ENCODE peak calls at places on chromosome 5, in ten cellular contexts. D, E, B, F, N, V, A, J, U and M are unnamed samples.

GRCh38 chr5:80093796-80094195 is 58.6 kb downstream of the THBS4 start:
- DNase-seq in J (no peak), E (no peak), D (no peak), U (no peak), F (no peak), B (no peak), V (no peak), A (no peak), N (peak), M (no peak)

GRCh38 chr5:170886210-170886894 is 24.5 kb downstream of the RANBP17 start:
- DNase-seq in A (no peak), V (no peak), B (no peak), D (no peak), F (no peak), N (no peak), J (no peak), U (no peak), E (no peak), M (no peak)

GRCh38 chr5:137252513-137252912 is 246.6 kb downstream of the SPOCK1 start:
- DNase-seq in E (no peak), A (no peak), U (no peak), B (no peak), F (no peak), J (no peak), V (no peak), D (no peak), N (no peak), M (no peak)

GRCh38 chr5:147483961-147484707 is 25.7 kb downstream of the DPYSL3 start:
- DNase-seq in A (peak), J (peak), F (peak), E (no peak), V (no peak), D (no peak), N (no peak), B (peak), U (peak), M (no peak)

GRCh38 chr5:138037271-138037670 is 4.4 kb upstream of the FAM13B start:
- DNase-seq in E (no peak), F (no peak), V (no peak), N (no peak), U (no peak), J (no peak), B (no peak), A (no peak), D (no peak), M (no peak)

GRCh38 chr5:95697781-95698681 is 15.2 kb upstream of the SPATA9 start:
- DNase-seq in J (no peak), N (no peak), E (no peak), A (no peak), V (no peak), B (no peak), D (peak), F (no peak), U (no peak), M (no peak)

GRCh38 chr5:43034591-43034968 is 5.5 kb downstream of the ANXA2R start:
- DNase-seq in D (no peak), B (no peak), F (no peak), U (no peak), V (no peak), E (peak), J (no peak), A (no peak), N (peak), M (no peak)

GRCh38 chr5:14816374-14816998 is 55.1 kb downstream of the ANKH start:
- DNase-seq in D (no peak), J (no peak), U (peak), A (no peak), V (no peak), N (no peak), B (no peak), F (no peak), E (no peak), M (no peak)

GRCh38 chr5:172095368-172095960 is 89.0 kb upstream of the FBXW11 start:
- DNase-seq in J (no peak), B (no peak), F (peak), N (no peak), V (no peak), D (no peak), A (peak), E (no peak), U (no peak), M (no peak)

GRCh38 chr5:145976431-145977155 is 40.2 kb downstream of the SH3RF2 start:
- DNase-seq in D (no peak), U (peak), B (no peak), A (no peak), V (no peak), F (no peak), N (no peak), E (no peak), J (no peak), M (no peak)

GRCh38 chr5:57298985-57299491 is 125.2 kb downstream of the GPBP1 start:
- DNase-seq in V (no peak), U (no peak), J (peak), D (peak), N (peak), E (peak), A (peak), B (no peak), F (no peak), M (peak)

GRCh38 chr5:179867476-179867875 is 8.9 kb upstream of the MRNIP start:
- DNase-seq in N (no peak), D (no peak), E (no peak), U (no peak), F (peak), B (peak), J (no peak), V (no peak), A (no peak), M (no peak)

GRCh38 chr5:2779459-2779858 is 28.0 kb upstream of the IRX2 start:
- DNase-seq in U (no peak), A (no peak), B (no peak), J (no peak), F (no peak), V (no peak), D (no peak), N (no peak), E (no peak), M (no peak)

GRCh38 chr5:173888473-173889135 is 455 bp downstream of the CPEB4 start:
- DNase-seq in U (no peak), A (peak), B (peak), V (no peak), F (peak), N (peak), E (no peak), D (no peak), J (no peak), M (no peak)

GRCh38 chr5:103891151-103891550 is 328.6 kb upstream of the NUDT12 start:
- DNase-seq in B (no peak), V (no peak), J (no peak), N (no peak), E (no peak), A (no peak), U (no peak), D (no peak), F (no peak), M (no peak)

GRCh38 chr5:80140496-80140895 is 105.3 kb downstream of the THBS4 start:
- DNase-seq in J (no peak), B (no peak), N (no peak), D (no peak), V (no peak), F (no peak), A (no peak), U (no peak), E (no peak), M (no peak)

GRCh38 chr5:54404568-54404967 is 50.9 kb upstream of the HSPB3 start:
- DNase-seq in U (no peak), N (no peak), B (no peak), E (no peak), D (no peak), F (no peak), J (no peak), V (no peak), A (no peak), M (no peak)

GRCh38 chr5:31983851-31984250 is 190.3 kb downstream of the GOLPH3 start:
- DNase-seq in U (no peak), D (no peak), F (no peak), N (no peak), E (no peak), A (no peak), J (peak), B (no peak), V (no peak), M (no peak)

GRCh38 chr5:66713998-66714397 is 117.8 kb downstream of the MAST4 start:
- DNase-seq in U (no peak), E (no peak), A (no peak), J (no peak), B (no peak), V (no peak), D (peak), F (no peak), N (no peak), M (no peak)

GRCh38 chr5:146069780-146070099 is 35.6 kb downstream of the PLAC8L1 start:
- DNase-seq in B (no peak), D (no peak), E (no peak), U (no peak), J (no peak), A (no peak), V (no peak), F (no peak), N (no peak), M (no peak)

GRCh38 chr5:124309241-124309977 is 437.0 kb downstream of the ZNF608 start:
- DNase-seq in A (no peak), U (no peak), N (peak), J (no peak), E (no peak), V (no peak), B (no peak), F (no peak), D (no peak), M (no peak)

GRCh38 chr5:149471406-149472183 is 79.6 kb downstream of the CSNK1A1 start:
- DNase-seq in B (no peak), J (peak), U (no peak), E (no peak), N (no peak), F (peak), D (peak), V (no peak), A (no peak), M (no peak)

GRCh38 chr5:6058055-6058715 is 320.2 kb downstream of the MED10 start:
- DNase-seq in A (no peak), D (no peak), J (no peak), B (no peak), N (no peak), U (no peak), V (no peak), E (no peak), F (no peak), M (no peak)

GRCh38 chr5:7886849-7887460 is 18.0 kb downstream of the MTRR start:
- DNase-seq in F (no peak), J (no peak), V (no peak), U (no peak), D (no peak), B (no peak), E (no peak), A (no peak), N (peak), M (peak)

GRCh38 chr5:98989723-98990122 is 60.9 kb upstream of the CHD1 start:
- DNase-seq in U (no peak), N (no peak), E (no peak), F (no peak), V (no peak), D (no peak), J (no peak), B (no peak), A (no peak), M (no peak)

GRCh38 chr5:123830575-123830974 is 318.6 kb downstream of the CSNK1G3 start:
- DNase-seq in N (no peak), D (no peak), E (no peak), U (no peak), F (no peak), V (no peak), B (no peak), A (no peak), J (no peak), M (no peak)

GRCh38 chr5:164306662-164307061 is 801.2 kb downstream of the MAT2B start:
- DNase-seq in V (no peak), B (no peak), N (no peak), A (no peak), U (no peak), E (no peak), D (no peak), J (no peak), F (no peak), M (no peak)

GRCh38 chr5:89303033-89303480 is 420.1 kb upstream of the MEF2C start:
- DNase-seq in E (no peak), U (no peak), D (no peak), A (no peak), N (no peak), J (no peak), V (no peak), F (no peak), B (no peak), M (no peak)

GRCh38 chr5:33808699-33809098 is 83.1 kb downstream of the ADAMTS12 start:
- DNase-seq in F (no peak), V (no peak), A (no peak), U (no peak), E (no peak), J (no peak), N (no peak), B (no peak), D (no peak), M (no peak)

GRCh38 chr5:137753227-137753985 is 757 bp downstream of the HNRNPA0 start:
- DNase-seq in V (peak), J (peak), E (peak), A (peak), U (peak), D (no peak), N (peak), B (peak), F (peak), M (no peak)

GRCh38 chr5:115558388-115558956 is 13.9 kb upstream of the FEM1C start:
- DNase-seq in F (no peak), B (no peak), A (peak), U (no peak), D (no peak), E (no peak), N (no peak), V (no peak), J (no peak), M (no peak)

GRCh38 chr5:10679336-10679988 is 81.6 kb downstream of the DAP start:
- DNase-seq in V (no peak), B (no peak), A (no peak), U (no peak), N (no peak), D (no peak), E (no peak), J (no peak), F (no peak), M (no peak)

GRCh38 chr5:136155769-136156168 is 23.1 kb downstream of the SMAD5 start:
- DNase-seq in V (no peak), A (no peak), U (no peak), J (no peak), E (no peak), B (no peak), N (no peak), D (no peak), F (no peak), M (no peak)

GRCh38 chr5:161098516-161098915 is 246.5 kb upstream of the ATP10B start:
- DNase-seq in U (no peak), B (no peak), F (no peak), J (no peak), A (no peak), E (no peak), D (no peak), V (no peak), N (no peak), M (no peak)

GRCh38 chr5:161096591-161096990 is 244.6 kb upstream of the ATP10B start:
- DNase-seq in U (no peak), D (no peak), V (no peak), J (no peak), N (no peak), B (no peak), A (no peak), F (no peak), E (no peak), M (no peak)

GRCh38 chr5:161093105-161093504 is 241.1 kb upstream of the ATP10B start:
- DNase-seq in F (peak), U (no peak), E (no peak), J (no peak), D (no peak), V (no peak), N (peak), A (no peak), B (no peak), M (no peak)

GRCh38 chr5:161096006-161096405 is 244.0 kb upstream of the ATP10B start:
- DNase-seq in V (no peak), J (no peak), N (no peak), U (no peak), A (no peak), F (no peak), E (no peak), D (no peak), B (no peak), M (no peak)

DNA sequence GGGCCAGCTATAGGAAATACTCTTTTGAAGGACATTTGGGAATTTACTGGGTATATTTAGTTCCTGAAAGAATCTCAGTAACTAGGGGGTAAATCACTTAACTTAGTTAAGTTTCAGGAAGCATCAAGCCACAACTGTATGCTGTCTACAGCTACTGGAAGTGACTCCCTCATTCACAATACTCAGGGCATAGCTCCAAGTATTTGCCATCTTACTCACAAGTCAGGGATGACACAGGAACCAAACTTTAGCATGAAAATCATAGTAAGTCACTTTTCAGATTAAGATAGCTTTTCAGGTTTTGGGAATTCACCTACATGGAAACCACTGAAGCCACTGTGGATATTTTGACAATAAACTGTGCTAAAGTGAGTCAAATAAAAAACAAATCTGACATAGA is 242.4 kb upstream of the ATP10B start:
- DNase-seq in B (no peak), D (no peak), F (no peak), U (no peak), J (no peak), A (no peak), V (no peak), N (no peak), E (no peak), M (no peak)
- H3K4me3 ChIP-seq in B (no peak), D (no peak), F (no peak), U (no peak), J (no peak), A (no peak), V (no peak), N (no peak), E (no peak), M (no peak)

DNA sequence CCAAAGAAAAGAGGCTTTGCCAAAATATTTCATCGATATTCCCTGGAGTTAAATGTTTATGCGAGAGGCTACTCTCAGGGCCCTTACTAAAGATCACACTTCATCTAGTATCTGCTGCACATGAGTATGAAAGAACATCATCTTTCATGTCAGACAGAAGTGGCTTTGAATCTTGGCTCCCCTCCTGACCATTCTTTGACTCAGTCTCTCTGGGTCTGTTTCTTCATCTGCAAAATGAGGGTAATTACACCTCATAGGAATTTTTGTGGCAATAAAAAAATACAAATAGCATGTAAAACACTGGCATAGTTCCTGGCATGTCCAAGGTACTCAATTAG is 58.1 kb downstream of the SLIT3 start:
- DNase-seq in B (no peak), D (no peak), U (no peak), V (no peak), J (no peak), E (no peak), F (no peak), A (no peak), N (no peak), M (no peak)
- H3K27ac ChIP-seq in B (no peak), D (no peak), U (no peak), V (no peak), J (no peak), E (no peak), F (no peak), A (no peak), N (no peak), M (no peak)

GRCh38 chr5:77859306-77859705 is 83.2 kb upstream of the TBCA start:
- DNase-seq in U (no peak), J (no peak), D (no peak), V (no peak), A (no peak), N (no peak), F (no peak), B (no peak), E (no peak), M (no peak)
- H3K4me3 ChIP-seq in U (no peak), J (no peak), D (no peak), V (no peak), A (no peak), N (no peak), F (no peak), B (no peak), E (no peak), M (no peak)

GRCh38 chr5:36459191-36460135 is 146.9 kb upstream of the SLC1A3 start:
- DNase-seq in J (no peak), V (no peak), B (no peak), D (no peak), F (no peak), E (no peak), N (no peak), A (no peak), U (no peak), M (no peak)
- H3K27ac ChIP-seq in J (no peak), V (no peak), B (no peak), D (peak), F (no peak), E (no peak), N (no peak), A (no peak), U (no peak), M (no peak)

DNA sequence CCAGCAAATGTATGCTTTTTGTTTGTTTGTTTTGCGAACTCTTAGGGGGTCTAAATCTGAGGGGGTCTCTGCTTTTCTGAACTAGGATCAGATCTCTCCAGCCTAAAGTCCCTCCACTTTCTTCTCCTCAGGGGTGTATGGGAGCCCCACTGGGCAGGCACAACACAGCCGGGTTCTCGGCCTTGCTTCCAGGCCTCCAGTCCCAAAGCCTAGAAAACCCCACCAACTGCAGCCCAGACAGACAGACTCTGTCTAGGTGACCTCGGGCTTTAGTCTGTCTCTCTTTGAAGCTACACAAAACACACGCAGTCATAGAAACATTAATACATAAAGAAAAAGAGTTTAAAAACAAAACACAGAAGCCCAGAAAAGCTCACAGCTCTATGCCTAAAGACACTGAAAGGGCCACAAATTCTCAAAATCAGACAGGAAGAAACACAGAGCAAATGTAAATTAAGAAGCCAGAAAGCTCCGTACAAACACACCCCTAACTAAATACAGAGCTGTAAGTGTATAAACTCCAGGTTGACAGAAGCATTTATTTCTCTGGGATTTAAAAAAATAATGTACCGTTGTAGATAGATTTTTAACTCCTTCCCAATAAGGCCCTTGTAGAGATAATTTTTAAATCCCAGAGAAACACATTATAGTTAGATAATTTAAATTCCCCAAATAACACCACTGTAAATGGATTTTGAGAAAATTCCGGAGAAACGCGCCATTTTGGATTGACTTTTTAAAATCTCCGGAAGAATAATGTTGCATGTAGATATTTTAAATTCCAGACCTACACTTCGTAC is 2.0 kb downstream of the PITX1 start:
- DNase-seq in F (peak), D (no peak), B (no peak), E (no peak), N (peak), A (no peak), V (no peak), J (no peak), U (no peak), M (no peak)
- H3K4me3 ChIP-seq in F (no peak), D (peak), B (no peak), E (no peak), N (peak), A (no peak), V (no peak), J (no peak), U (no peak), M (no peak)

DNA sequence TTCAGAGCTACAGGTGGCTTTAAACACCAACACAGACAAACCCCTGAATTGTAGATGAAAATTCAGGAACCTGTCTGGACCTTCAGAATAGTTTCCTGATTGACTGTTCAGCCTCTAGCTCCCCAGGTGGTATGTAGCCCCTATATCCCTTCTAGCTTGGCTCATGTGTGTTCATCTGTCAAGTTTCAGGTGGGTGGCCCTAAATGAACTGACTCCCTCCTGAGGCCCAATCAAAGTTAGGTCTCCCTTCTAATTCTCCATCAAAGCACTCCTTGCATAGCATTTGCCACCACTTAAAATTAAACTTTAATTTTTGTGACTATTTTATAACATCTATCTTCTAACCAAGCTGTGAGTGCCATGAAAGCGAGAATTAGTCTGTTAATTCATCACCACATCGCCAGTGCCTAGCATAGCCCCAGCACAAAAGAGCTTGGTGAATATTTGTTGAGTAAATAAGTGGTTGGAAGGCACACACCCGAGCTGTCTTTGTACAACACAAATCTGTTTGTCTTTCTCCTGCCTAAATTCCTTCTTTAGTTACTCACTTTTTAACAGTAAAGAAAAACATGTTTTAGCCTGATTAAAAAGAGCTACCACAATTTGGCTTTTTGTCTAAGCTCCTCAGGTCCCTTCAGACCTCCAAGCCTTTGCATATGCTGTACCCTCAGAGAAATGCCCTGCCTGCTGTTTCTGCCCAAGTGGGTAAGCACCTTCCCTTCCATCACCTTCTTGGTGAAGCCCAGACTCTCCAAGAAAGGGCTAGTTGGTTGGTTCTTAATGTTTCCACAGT is 138.1 kb upstream of the HMHB1 start:
- DNase-seq in N (no peak), U (no peak), V (no peak), J (no peak), B (no peak), D (no peak), E (no peak), F (no peak), A (no peak), M (no peak)
- H3K27ac ChIP-seq in N (no peak), U (no peak), V (no peak), J (no peak), B (no peak), D (no peak), E (no peak), F (no peak), A (no peak), M (no peak)